ENCODE peak calls at places on chromosomes 16 and 17, in six cellular contexts. T is HepG2, Q is HCT116, P is GM12878, G is H1, U is K562. L is an unnamed sample.

GRCh38 chr16:49643429-49644142 is 212.3 kb downstream of the ZNF423 start:
- DNase-seq in Q (no peak), P (no peak), G (no peak), T (no peak), U (no peak), L (no peak)

GRCh38 chr16:78443300-78443604 is 343.8 kb downstream of the WWOX start:
- DNase-seq in G (peak), P (no peak), Q (no peak), U (no peak), T (no peak), L (no peak)

GRCh38 chr17:17236295-17237025 is 508 bp downstream of the FLCN start:
- DNase-seq in Q (no peak), T (peak), P (no peak), G (no peak), U (peak), L (no peak)

GRCh38 chr16:1789643-1790045 is 3.9 kb downstream of the IGFALS start:
- DNase-seq in Q (no peak), T (no peak), G (no peak), P (no peak), U (peak), L (no peak)

GRCh38 chr16:27514806-27515205 is 34.9 kb downstream of the GTF3C1 start:
- DNase-seq in T (no peak), Q (no peak), U (no peak), P (no peak), G (no peak), L (no peak)

GRCh38 chr16:69865701-69866100 is 85.4 kb upstream of the CLEC18A start:
- DNase-seq in P (no peak), G (no peak), T (peak), U (peak), Q (no peak), L (no peak)

GRCh38 chr16:70548936-70549335 is 25.3 kb downstream of the SF3B3 start:
- DNase-seq in T (no peak), G (no peak), Q (no peak), U (no peak), P (no peak), L (no peak)

GRCh38 chr16:6105115-6105514 is 1007.5 kb upstream of the EEF2KMT start:
- DNase-seq in U (no peak), G (no peak), P (no peak), Q (no peak), T (no peak), L (no peak)

GRCh38 chr17:54736573-54736972 is 164.1 kb upstream of the TOM1L1 start:
- DNase-seq in T (no peak), Q (no peak), U (no peak), G (no peak), P (no peak), L (no peak)

GRCh38 chr17:59572301-59572924 is 7.0 kb downstream of the DHX40 start:
- DNase-seq in P (no peak), G (no peak), U (no peak), Q (no peak), T (no peak), L (no peak)

GRCh38 chr17:28725166-28725659 is 820 bp downstream of the TLCD1 start:
- DNase-seq in G (no peak), T (peak), U (no peak), Q (peak), P (no peak), L (no peak)

GRCh38 chr16:89402962-89403361 is 87.4 kb downstream of the ANKRD11 start:
- DNase-seq in G (no peak), U (no peak), T (no peak), Q (no peak), P (no peak), L (no peak)

GRCh38 chr16:81198635-81199034 is 39.9 kb upstream of the BCO1 start:
- DNase-seq in T (peak), G (no peak), P (no peak), U (peak), Q (no peak), L (no peak)

GRCh38 chr16:11992594-11993524 is 16.3 kb downstream of the SNX29 start:
- DNase-seq in Q (no peak), T (no peak), P (no peak), G (no peak), U (no peak), L (no peak)

GRCh38 chr16:77579283-77579985 is 142.9 kb upstream of the NUDT7 start:
- DNase-seq in Q (no peak), U (no peak), P (no peak), T (no peak), G (no peak), L (no peak)

GRCh38 chr16:67660564-67661028 is at the start of gene PARD6A:
- DNase-seq in T (peak), G (peak), P (peak), U (peak), Q (peak), L (peak)

GRCh38 chr16:58464916-58465731 is 34.8 kb upstream of the NDRG4 start:
- DNase-seq in G (no peak), P (no peak), Q (no peak), U (no peak), T (no peak), L (peak)

GRCh38 chr17:27559506-27559931 is 71.5 kb upstream of the LGALS9 start:
- DNase-seq in G (no peak), Q (no peak), P (no peak), T (peak), U (no peak), L (no peak)

GRCh38 chr16:1991135-1991551 is 1.4 kb downstream of the SYNGR3 start:
- DNase-seq in U (no peak), T (no peak), Q (no peak), G (peak), P (peak), L (no peak)

GRCh38 chr17:39668141-39668924 is at the start of gene PNMT:
- DNase-seq in G (peak), Q (no peak), P (no peak), U (peak), T (peak), L (no peak)

GRCh38 chr16:74700206-74701040 is at the start of gene MLKL:
- DNase-seq in G (no peak), Q (peak), P (peak), T (peak), U (peak), L (no peak)

GRCh38 chr16:74698220-74698619 is 2.4 kb downstream of the MLKL start:
- DNase-seq in Q (no peak), U (no peak), T (no peak), P (peak), G (no peak), L (no peak)

GRCh38 chr16:74695450-74696422 is 4.9 kb downstream of the MLKL start:
- DNase-seq in U (peak), P (peak), Q (peak), T (peak), G (peak), L (peak)

GRCh38 chr16:74699666-74700065 is 996 bp downstream of the MLKL start:
- DNase-seq in P (no peak), Q (no peak), G (no peak), U (no peak), T (no peak), L (no peak)
- H3K9ac ChIP-seq in P (peak), Q (peak), G (no peak), U (no peak), T (peak), L (no peak)

DNA sequence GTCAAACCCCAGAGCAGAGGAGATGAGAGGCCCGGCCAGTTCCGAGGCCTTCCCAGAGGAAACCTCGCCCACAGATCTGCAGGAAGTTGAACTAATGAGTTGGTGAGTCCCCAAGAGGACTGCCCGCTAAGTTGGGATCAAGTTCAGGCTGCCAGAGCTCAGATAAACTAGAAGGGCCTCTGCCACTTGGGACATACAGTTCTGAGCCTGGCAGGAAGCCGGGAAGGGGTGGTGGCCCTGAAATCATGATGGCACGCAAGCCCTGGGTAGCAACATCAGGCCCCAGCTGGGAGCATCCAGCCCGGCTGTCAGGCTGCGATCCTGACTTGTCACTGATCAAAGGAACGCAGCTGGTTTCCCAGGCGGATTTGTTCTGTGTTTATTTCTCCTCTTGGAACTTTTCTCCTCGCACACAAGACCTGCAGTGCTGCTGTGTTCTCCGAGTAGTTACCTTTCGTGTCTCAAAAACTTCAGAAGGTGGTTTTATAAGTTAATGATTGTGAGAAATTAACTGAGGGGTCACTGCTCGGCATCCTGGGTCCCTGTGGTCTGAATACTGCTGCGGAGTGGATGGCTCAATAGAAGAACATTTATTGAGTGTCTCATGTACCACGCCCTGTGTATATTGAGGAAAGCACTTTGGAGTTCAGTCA is 8.0 kb upstream of the WFDC1 start:
- DNase-seq in G (no peak), T (no peak), Q (no peak), U (no peak), P (no peak), L (no peak)
- TF ChIP-seq ZNF274 in G (no peak), T (no peak), Q (no peak), U (no peak), P (no peak), L (no peak)

GRCh38 chr17:32489320-32490100 is 2.7 kb downstream of the CDK5R1 start:
- DNase-seq in U (no peak), G (no peak), P (no peak), Q (no peak), T (no peak), L (no peak)
- H3K9ac ChIP-seq in U (peak), G (no peak), P (peak), Q (no peak), T (no peak), L (no peak)

GRCh38 chr17:35534694-35535093 is 2.8 kb downstream of the SLFN12L start:
- DNase-seq in T (no peak), P (no peak), G (no peak), Q (no peak), U (no peak), L (no peak)

GRCh38 chr17:35529868-35530267 is 7.6 kb downstream of the SLFN12L start:
- DNase-seq in G (no peak), Q (no peak), T (no peak), U (no peak), P (no peak), L (no peak)

GRCh38 chr17:35536664-35537160 is 766 bp downstream of the SLFN12L start:
- DNase-seq in U (no peak), G (no peak), P (no peak), Q (no peak), T (no peak), L (no peak)

DNA sequence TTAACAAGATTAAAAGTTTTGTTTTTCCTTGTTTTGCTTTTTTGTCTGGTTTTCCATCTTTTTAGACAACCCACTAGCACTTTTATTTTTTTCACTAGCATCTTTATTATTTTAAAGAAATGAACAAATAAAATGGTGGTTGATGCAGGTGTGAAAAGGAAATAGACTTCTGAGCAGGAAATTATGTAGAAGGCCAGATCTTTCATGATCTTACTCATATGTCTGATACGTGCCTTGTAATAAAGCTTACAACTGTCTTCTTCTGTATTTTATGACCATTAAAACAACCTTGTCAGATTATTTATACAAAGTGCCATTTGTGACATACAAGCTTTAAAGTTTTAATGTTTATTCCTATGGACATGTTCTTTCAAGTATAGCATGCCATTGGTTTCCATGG is 6.3 kb downstream of the SLFN12L start:
- DNase-seq in T (no peak), Q (no peak), G (no peak), P (no peak), U (no peak), L (no peak)
- TF ChIP-seq ZNF274 in T (no peak), Q (no peak), G (no peak), P (no peak), U (no peak), L (no peak)

GRCh38 chr17:1714488-1714979 is 4.4 kb upstream of the TLCD2 start:
- DNase-seq in T (peak), U (peak), P (no peak), G (peak), Q (peak), L (peak)
- H3K9ac ChIP-seq in T (peak), U (peak), P (no peak), G (no peak), Q (peak), L (peak)

GRCh38 chr17:77001487-77001886 is 133.3 kb downstream of the MGAT5B start:
- DNase-seq in U (no peak), G (no peak), P (no peak), Q (no peak), T (no peak), L (no peak)

GRCh38 chr17:76997981-76998531 is 129.9 kb downstream of the MGAT5B start:
- DNase-seq in P (peak), Q (no peak), T (no peak), U (no peak), G (no peak), L (no peak)

GRCh38 chr17:76998839-76999238 is 130.6 kb downstream of the MGAT5B start:
- DNase-seq in Q (no peak), U (no peak), T (peak), P (no peak), G (no peak), L (no peak)

GRCh38 chr17:77003699-77004098 is 135.5 kb downstream of the MGAT5B start:
- DNase-seq in Q (no peak), P (no peak), T (no peak), G (no peak), U (no peak), L (no peak)

GRCh38 chr17:77002103-77003045 is 134.2 kb downstream of the MGAT5B start:
- DNase-seq in U (no peak), T (peak), Q (peak), G (no peak), P (no peak), L (peak)
- TF ChIP-seq ZNF274 in U (no peak), T (no peak), Q (no peak), G (no peak), P (no peak), L (no peak)

GRCh38 chr17:409308-409847 is 56.8 kb upstream of the RPH3AL start:
- DNase-seq in P (no peak), Q (no peak), U (no peak), T (no peak), G (no peak), L (no peak)
- H3K9ac ChIP-seq in P (peak), Q (peak), U (peak), T (peak), G (no peak), L (peak)